ENCODE peak calls at places on chromosomes 7 and 10, in four cellular contexts. G is K562, D is SK-N-SH, N is GM12878. K is an unnamed sample.

GRCh38 chr10:75137533-75138438 is 26.3 kb downstream of the SAMD8 start:
- DNase-seq in G (peak), D (peak), N (no peak), K (peak)

GRCh38 chr10:73134727-73135126 is 24.5 kb downstream of the NUDT13 start:
- DNase-seq in G (no peak), D (no peak), N (no peak), K (no peak)

GRCh38 chr7:104940023-104940710 is 73.8 kb upstream of the KMT2E start:
- DNase-seq in G (no peak), D (no peak), N (no peak), K (no peak)

GRCh38 chr7:87316846-87317545 is 28.5 kb upstream of the CROT start:
- DNase-seq in G (no peak), D (no peak), N (no peak), K (no peak)

GRCh38 chr10:70827358-70827757 is 11.6 kb downstream of the SGPL1 start:
- DNase-seq in G (no peak), D (no peak), N (no peak), K (no peak)

GRCh38 chr10:75294866-75295692 is 59.3 kb upstream of the COMTD1 start:
- DNase-seq in G (peak), D (peak), N (no peak), K (no peak)

GRCh38 chr7:105932835-105933477 is 30.1 kb upstream of the CDHR3 start:
- DNase-seq in G (no peak), D (no peak), N (no peak), K (no peak)

GRCh38 chr7:108813247-108814014 is 243.8 kb downstream of the DNAJB9 start:
- DNase-seq in G (no peak), D (no peak), N (no peak), K (no peak)

GRCh38 chr7:107353701-107354100 is 116.2 kb upstream of the GPR22 start:
- DNase-seq in G (no peak), D (no peak), N (no peak), K (no peak)

GRCh38 chr7:15687645-15688025 is 1.2 kb upstream of the MEOX2 start:
- DNase-seq in G (no peak), D (peak), N (no peak), K (no peak)

GRCh38 chr10:79221110-79222051 is 125.9 kb upstream of the PPIF start:
- DNase-seq in G (peak), D (peak), N (no peak), K (no peak)

GRCh38 chr7:29946428-29947186 is 43.0 kb downstream of the SCRN1 start:
- DNase-seq in G (peak), D (peak), N (no peak), K (no peak)

GRCh38 chr10:44306147-44306710 is 78.7 kb downstream of the CXCL12 start:
- DNase-seq in G (no peak), D (no peak), N (no peak), K (no peak)

GRCh38 chr7:27555670-27556069 is 107.0 kb downstream of the HIBADH start:
- DNase-seq in G (no peak), D (no peak), N (no peak), K (no peak)

GRCh38 chr7:2518101-2518500 is 1.5 kb upstream of the LFNG start:
- DNase-seq in G (no peak), D (no peak), N (no peak), K (no peak)

GRCh38 chr10:69807122-69807521 is 5.4 kb downstream of the COL13A1 start:
- DNase-seq in G (no peak), D (no peak), N (no peak), K (no peak)

GRCh38 chr7:82172896-82173295 is 270.7 kb downstream of the CACNA2D1 start:
- DNase-seq in G (no peak), D (no peak), N (no peak), K (no peak)

GRCh38 chr10:49744924-49745605 is 17.1 kb downstream of the OGDHL start:
- DNase-seq in G (peak), D (peak), N (no peak), K (no peak)

GRCh38 chr10:20552382-20552781 is 344.7 kb downstream of the NEBL start:
- DNase-seq in G (no peak), D (no peak), N (no peak), K (no peak)

GRCh38 chr7:30635798-30636197 is 41.1 kb downstream of the GARS1 start:
- DNase-seq in G (no peak), D (no peak), N (no peak), K (no peak)

GRCh38 chr7:81330108-81330507 is 411.3 kb upstream of the SEMA3C start:
- DNase-seq in G (no peak), D (no peak), N (no peak), K (no peak)

GRCh38 chr7:159149488-159149887 is 4.8 kb upstream of the VIPR2 start:
- DNase-seq in G (no peak), D (no peak), N (no peak), K (no peak)

GRCh38 chr7:96388620-96389383 is 66.9 kb upstream of the SLC25A13 start:
- DNase-seq in G (no peak), D (no peak), N (no peak), K (peak)

GRCh38 chr7:16078076-16078952 is 343.0 kb downstream of the CRPPA start:
- DNase-seq in G (peak), D (peak), N (no peak), K (peak)

GRCh38 chr10:810351-810846 is 120.9 kb upstream of the DIP2C start:
- DNase-seq in G (peak), D (peak), N (no peak), K (no peak)

GRCh38 chr10:72080042-72081035 is 8.0 kb downstream of the SPOCK2 start:
- DNase-seq in G (no peak), D (no peak), N (no peak), K (no peak)

GRCh38 chr10:127196227-127196954 is at the start of gene INSYN2A:
- DNase-seq in G (no peak), D (peak), N (no peak), K (no peak)

GRCh38 chr10:100022403-100022802 is 12.7 kb upstream of the DNMBP start:
- DNase-seq in G (no peak), D (no peak), N (no peak), K (no peak)

GRCh38 chr10:50452603-50453002 is 171.2 kb downstream of the SGMS1 start:
- DNase-seq in G (no peak), D (no peak), N (no peak), K (no peak)

GRCh38 chr10:3740157-3740871 is 44.7 kb downstream of the KLF6 start:
- DNase-seq in G (peak), D (no peak), N (no peak), K (peak)

GRCh38 chr10:127853868-127854768 is 38.6 kb downstream of the CLRN3 start:
- DNase-seq in G (peak), D (peak), N (no peak), K (peak)

GRCh38 chr7:27095897-27096755 is at the start of gene HOXA1:
- DNase-seq in G (peak), D (no peak), N (peak), K (no peak)

GRCh38 chr10:28181478-28182096 is 121.3 kb downstream of the MPP7 start:
- DNase-seq in G (no peak), D (no peak), N (no peak), K (no peak)

GRCh38 chr10:125128397-125129075 is 31.8 kb downstream of the CTBP2 start:
- DNase-seq in G (no peak), D (no peak), N (no peak), K (no peak)

GRCh38 chr10:22340362-22341189 is 4.7 kb upstream of the SPAG6 start:
- DNase-seq in G (peak), D (peak), N (peak), K (peak)

GRCh38 chr10:44673245-44673999 is 237.7 kb upstream of the TMEM72 start:
- DNase-seq in G (no peak), D (no peak), N (no peak), K (no peak)

GRCh38 chr7:132836746-132837145 is 245.1 kb downstream of the CHCHD3 start:
- DNase-seq in G (peak), D (no peak), N (no peak), K (no peak)

GRCh38 chr10:36538945-36539586 is 586.3 kb upstream of the ANKRD30A start:
- DNase-seq in G (no peak), D (no peak), N (no peak), K (no peak)

DNA sequence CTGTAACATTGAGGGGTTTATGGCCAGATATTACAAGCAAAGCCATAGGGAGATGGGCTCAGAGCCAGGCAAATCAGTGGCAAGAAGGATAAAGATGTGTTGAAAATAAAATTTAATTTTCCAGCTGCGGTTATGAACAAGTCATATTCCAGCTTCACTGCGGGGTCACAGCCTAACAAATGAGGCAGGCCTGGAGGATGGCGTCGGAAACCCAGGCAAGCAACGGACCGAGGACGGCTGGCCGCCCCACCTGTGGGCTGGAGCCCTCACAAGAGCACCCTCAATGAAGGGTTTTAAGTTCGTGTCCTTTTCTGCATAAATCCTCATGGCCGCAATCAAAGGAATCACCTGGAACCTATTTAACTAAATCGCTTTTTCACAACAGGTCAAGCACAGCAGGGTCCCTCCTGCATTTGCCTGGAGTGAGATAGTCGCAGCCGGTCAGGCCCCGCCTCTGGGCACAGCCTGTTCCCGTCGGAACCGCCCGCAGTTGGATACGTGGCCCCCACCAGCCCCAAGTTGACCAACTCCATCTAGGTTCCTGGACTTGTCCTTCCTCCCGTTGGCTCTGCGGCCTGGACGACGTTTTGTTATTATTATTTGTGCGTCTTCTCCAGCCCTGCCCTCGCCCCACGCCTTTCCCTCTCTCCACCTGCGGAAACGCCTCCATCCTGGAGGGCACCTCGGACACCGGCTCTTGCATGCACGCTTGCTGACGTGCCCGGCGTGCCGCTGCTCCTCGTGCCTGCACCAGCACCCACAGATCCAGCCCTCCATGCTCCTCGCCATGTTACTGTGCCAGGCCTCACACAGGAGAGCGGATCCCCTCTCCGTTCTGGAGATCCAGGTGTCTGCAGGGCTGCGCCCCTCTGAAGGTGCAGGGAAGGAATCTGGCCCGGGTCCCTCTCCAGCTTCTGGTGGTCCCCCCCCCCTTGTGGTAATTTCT is 374.2 kb upstream of the FOXK1 start:
- DNase-seq in G (no peak), D (no peak), N (no peak), K (no peak)
- TF ChIP-seq SIN3A in G (no peak), D (no peak), N (no peak), K (no peak)

GRCh38 chr7:123748734-123749536 is at the start of gene WASL:
- DNase-seq in G (peak), D (peak), N (peak), K (no peak)

GRCh38 chr7:123751816-123752215 is 3.0 kb upstream of the WASL start:
- DNase-seq in G (no peak), D (no peak), N (no peak), K (no peak)

GRCh38 chr7:123749537-123749857 is 694 bp upstream of the WASL start:
- DNase-seq in G (peak), D (no peak), N (no peak), K (no peak)

GRCh38 chr7:123752534-123752933 is 3.7 kb upstream of the WASL start:
- DNase-seq in G (no peak), D (no peak), N (no peak), K (no peak)

DNA sequence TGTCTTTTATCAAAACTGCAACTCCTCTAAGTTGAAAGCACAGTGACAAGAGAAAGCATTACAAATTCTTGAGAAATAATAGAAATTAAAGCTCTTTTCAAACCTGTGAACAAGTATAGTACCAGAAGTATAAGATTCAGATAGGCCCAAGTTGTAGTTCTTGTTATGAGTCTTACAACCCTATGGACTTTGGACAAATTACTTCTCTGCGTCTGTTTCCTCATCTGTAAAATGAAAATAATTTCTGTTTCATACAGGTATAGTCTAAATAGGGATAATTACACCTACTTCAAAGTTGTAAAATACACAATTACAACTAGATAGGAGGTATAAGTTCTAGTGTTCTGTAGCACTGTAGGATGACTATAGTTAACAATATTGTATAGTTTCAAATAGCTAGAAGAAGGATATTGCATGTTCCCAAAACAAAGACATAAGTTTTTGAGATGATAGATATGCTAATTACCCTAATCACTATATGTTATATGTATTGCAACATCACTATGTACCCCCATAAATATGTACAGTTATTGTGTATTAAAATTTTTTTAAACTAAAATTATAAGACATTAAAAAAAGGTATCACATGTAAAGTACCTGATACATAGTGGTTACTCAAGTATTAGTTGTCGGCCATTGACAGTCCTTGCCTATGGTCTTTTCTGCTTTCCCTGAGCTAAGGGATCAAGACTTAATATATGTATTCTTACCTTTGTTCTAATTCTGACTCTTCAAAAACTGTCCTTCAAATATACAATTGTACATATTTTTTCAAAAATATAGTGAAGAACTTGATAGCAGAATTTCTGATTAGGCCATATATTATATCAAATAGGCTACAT is 1.8 kb upstream of the WASL start:
- DNase-seq in G (peak), D (no peak), N (no peak), K (no peak)
- TF ChIP-seq SIN3A in G (no peak), D (no peak), N (no peak), K (no peak)

GRCh38 chr10:6840093-6840763 is 260.2 kb upstream of the PRKCQ start:
- DNase-seq in G (peak), D (no peak), N (no peak), K (no peak)
- TF ChIP-seq SIN3A in G (no peak), D (no peak), N (no peak), K (no peak)

DNA sequence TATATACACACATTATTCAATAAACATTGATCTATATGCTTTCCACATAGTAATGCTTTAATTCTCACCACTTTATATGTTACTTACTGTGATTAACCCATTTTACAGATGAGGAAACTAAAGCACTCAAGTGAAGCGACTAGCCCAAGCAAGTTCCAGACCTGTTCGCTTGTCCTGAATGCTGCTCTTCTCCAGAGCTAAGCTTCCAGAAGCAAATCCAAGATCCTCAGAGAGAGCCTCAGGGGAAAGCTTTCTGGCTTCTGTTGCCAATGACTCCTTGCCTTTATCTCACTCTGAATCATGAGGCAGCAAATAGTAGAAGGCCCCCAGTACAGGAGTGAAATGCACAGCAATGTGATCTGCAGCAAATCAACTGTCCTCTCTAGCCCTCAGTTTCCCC is 32.2 kb downstream of the XPNPEP1 start:
- DNase-seq in G (peak), D (no peak), N (no peak), K (no peak)
- TF ChIP-seq SIN3A in G (no peak), D (no peak), N (no peak), K (no peak)

DNA sequence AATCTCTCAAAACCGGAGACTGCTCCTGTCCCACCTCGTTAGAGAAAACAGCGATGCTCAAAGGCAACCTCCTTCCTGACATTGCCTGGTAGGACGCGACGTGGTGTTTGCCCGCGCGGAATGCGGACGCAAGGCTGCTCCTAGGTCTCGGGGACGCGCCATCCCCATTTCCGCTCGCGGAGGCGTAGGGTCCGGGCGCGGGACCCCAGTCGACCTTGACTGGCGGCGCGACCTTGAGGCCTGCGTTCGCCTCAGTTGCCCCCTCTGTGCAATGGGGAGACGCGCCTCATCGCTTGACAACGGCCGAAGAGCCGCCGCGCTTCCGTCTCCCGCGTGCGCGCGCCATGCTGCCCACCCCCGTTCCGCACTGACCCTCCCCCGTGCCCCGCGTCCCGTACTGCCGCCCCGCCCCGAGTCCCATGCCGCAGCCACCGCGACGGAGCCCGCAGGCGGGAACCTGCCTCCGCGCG is 412 bp upstream of the PPIA start:
- DNase-seq in G (no peak), D (no peak), N (no peak), K (no peak)
- TF ChIP-seq SIN3A in G (no peak), D (no peak), N (no peak), K (peak)

DNA sequence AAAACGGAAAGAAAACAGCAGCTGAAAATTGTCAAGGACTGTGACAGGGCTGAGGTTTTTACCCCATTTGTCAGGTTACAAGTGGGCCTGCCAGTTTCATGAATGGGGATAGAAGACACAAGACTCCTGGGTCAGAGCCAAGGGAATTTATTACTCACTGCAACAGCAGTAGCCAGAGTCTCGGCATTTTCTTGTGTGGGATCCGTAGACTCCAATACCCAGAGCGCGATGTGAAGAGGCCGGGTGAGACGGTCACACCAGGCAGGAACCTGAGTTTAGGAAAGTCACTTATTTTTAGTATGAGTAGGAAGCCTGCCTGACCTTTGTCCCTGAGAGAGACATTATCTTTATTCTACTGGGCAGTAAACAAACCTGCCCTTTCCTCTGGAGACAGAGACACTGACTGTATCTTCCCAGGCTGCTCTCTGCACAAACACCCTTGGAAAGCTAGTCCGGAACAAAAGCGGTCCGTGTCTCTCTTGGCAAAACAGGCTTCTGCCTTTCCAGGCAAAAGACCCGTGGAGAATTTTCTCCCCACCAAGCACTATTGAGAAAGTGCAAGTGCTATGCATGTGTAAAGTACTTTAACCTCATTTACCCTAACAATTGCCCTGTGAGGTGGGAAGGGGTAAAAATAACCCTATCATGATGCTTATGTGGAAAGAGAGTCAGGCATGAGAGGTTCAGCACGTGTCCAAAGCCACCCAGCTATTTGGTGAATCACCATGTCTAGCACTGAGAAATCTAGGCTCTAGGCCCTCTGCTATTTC is 58.4 kb downstream of the JCAD start:
- DNase-seq in G (no peak), D (no peak), N (no peak), K (peak)
- TF ChIP-seq SIN3A in G (no peak), D (peak), N (no peak), K (no peak)

K was measured in Panc1.